ENCODE peak calls at places on chromosomes 1 and 21, in six cellular contexts. One of them, this sample, is unnamed.

GRCh38 chr1:179217943-179218507 is 11.5 kb downstream of the ABL2 start:
- DNase-seq in AG10803: peak; percentile 70
- DNase-seq in AG09319: peak; percentile 32
- DNase-seq in nephron progenitor cell: no peak
- DNase-seq in RWPE2: no peak
- DNase-seq in mammary epithelial cell: no peak
- DNase-seq in this sample: no peak

GRCh38 chr1:155005076-155005971 is 2.7 kb downstream of the ZBTB7B start:
- DNase-seq in mammary epithelial cell: no peak
- DNase-seq in nephron progenitor cell: no peak
- DNase-seq in AG09319: no peak
- DNase-seq in RWPE2: peak; percentile 82
- DNase-seq in AG10803: peak; percentile 56
- DNase-seq in this sample: no peak

GRCh38 chr1:45205000-45205909 is 1.1 kb downstream of the ZSWIM5 start:
- DNase-seq in nephron progenitor cell: peak; percentile 75
- DNase-seq in mammary epithelial cell: no peak
- DNase-seq in RWPE2: no peak
- DNase-seq in AG09319: no peak
- DNase-seq in AG10803: peak; percentile 9
- DNase-seq in this sample: no peak

GRCh38 chr1:3378411-3379208 is 75.9 kb upstream of the ARHGEF16 start:
- DNase-seq in AG09319: no peak
- DNase-seq in nephron progenitor cell: no peak
- DNase-seq in AG10803: no peak
- DNase-seq in mammary epithelial cell: no peak
- DNase-seq in RWPE2: no peak
- DNase-seq in this sample: no peak

GRCh38 chr1:30809514-30810263 is 52.1 kb upstream of the LAPTM5 start:
- DNase-seq in AG09319: no peak
- DNase-seq in AG10803: peak; percentile 72
- DNase-seq in RWPE2: no peak
- DNase-seq in mammary epithelial cell: peak; percentile 52
- DNase-seq in nephron progenitor cell: no peak
- DNase-seq in this sample: no peak

GRCh38 chr1:164733070-164733469 is 174.1 kb downstream of the PBX1 start:
- DNase-seq in AG09319: no peak
- DNase-seq in nephron progenitor cell: no peak
- DNase-seq in mammary epithelial cell: peak; percentile 71
- DNase-seq in RWPE2: no peak
- DNase-seq in AG10803: peak; percentile 63
- DNase-seq in this sample: no peak

GRCh38 chr1:28921286-28921869 is 7.0 kb downstream of the EPB41 start:
- DNase-seq in mammary epithelial cell: no peak
- DNase-seq in nephron progenitor cell: no peak
- DNase-seq in RWPE2: no peak
- DNase-seq in AG10803: no peak
- DNase-seq in AG09319: no peak
- DNase-seq in this sample: no peak

GRCh38 chr1:28668956-28669719 is 554 bp downstream of the GMEB1 start:
- DNase-seq in nephron progenitor cell: peak; percentile 56
- DNase-seq in mammary epithelial cell: no peak
- DNase-seq in AG10803: peak; percentile 70
- DNase-seq in AG09319: no peak
- DNase-seq in RWPE2: peak; percentile 67
- DNase-seq in this sample: peak; percentile 67

GRCh38 chr1:234154320-234155251 is 218.7 kb upstream of the COA6 start:
- DNase-seq in nephron progenitor cell: peak; percentile 30
- DNase-seq in RWPE2: no peak
- DNase-seq in AG10803: peak; percentile 77
- DNase-seq in mammary epithelial cell: peak; percentile 73
- DNase-seq in AG09319: peak; percentile 25
- DNase-seq in this sample: no peak

GRCh38 chr1:176567190-176567794 is 104.3 kb downstream of the PAPPA2 start:
- DNase-seq in RWPE2: no peak
- DNase-seq in nephron progenitor cell: no peak
- DNase-seq in AG09319: no peak
- DNase-seq in mammary epithelial cell: peak; percentile 49
- DNase-seq in AG10803: peak; percentile 61
- DNase-seq in this sample: no peak

GRCh38 chr1:235246022-235246948 is 81.7 kb downstream of the ARID4B start:
- DNase-seq in mammary epithelial cell: peak; percentile 14
- DNase-seq in RWPE2: no peak
- DNase-seq in AG09319: no peak
- DNase-seq in AG10803: no peak
- DNase-seq in nephron progenitor cell: no peak
- DNase-seq in this sample: no peak

GRCh38 chr21:41749286-41749685 is 17.6 kb downstream of the RIPK4 start:
- DNase-seq in nephron progenitor cell: no peak
- DNase-seq in AG09319: no peak
- DNase-seq in AG10803: no peak
- DNase-seq in mammary epithelial cell: no peak
- DNase-seq in RWPE2: no peak
- DNase-seq in this sample: no peak

GRCh38 chr1:67062412-67062811 is 8.5 kb upstream of the SLC35D1 start:
- DNase-seq in AG09319: no peak
- DNase-seq in nephron progenitor cell: no peak
- DNase-seq in RWPE2: no peak
- DNase-seq in AG10803: no peak
- DNase-seq in mammary epithelial cell: no peak
- DNase-seq in this sample: no peak

GRCh38 chr1:211813590-211813989 is 17.0 kb downstream of the LPGAT1 start:
- DNase-seq in nephron progenitor cell: no peak
- DNase-seq in AG10803: peak; percentile 57
- DNase-seq in RWPE2: no peak
- DNase-seq in AG09319: no peak
- DNase-seq in mammary epithelial cell: peak; percentile 58
- DNase-seq in this sample: no peak

GRCh38 chr21:26512664-26513063 is 60.4 kb downstream of the CYYR1 start:
- DNase-seq in RWPE2: no peak
- DNase-seq in AG10803: no peak
- DNase-seq in nephron progenitor cell: no peak
- DNase-seq in mammary epithelial cell: no peak
- DNase-seq in AG09319: no peak
- DNase-seq in this sample: no peak

GRCh38 chr1:224933584-224933983 is 4.1 kb downstream of the DNAH14 start:
- DNase-seq in mammary epithelial cell: no peak
- DNase-seq in RWPE2: no peak
- DNase-seq in AG10803: no peak
- DNase-seq in AG09319: no peak
- DNase-seq in nephron progenitor cell: no peak
- DNase-seq in this sample: no peak

GRCh38 chr1:35708179-35708891 is 10.3 kb downstream of the C1orf216 start:
- DNase-seq in mammary epithelial cell: no peak
- DNase-seq in RWPE2: no peak
- DNase-seq in AG09319: no peak
- DNase-seq in AG10803: no peak
- DNase-seq in nephron progenitor cell: no peak
- DNase-seq in this sample: no peak

GRCh38 chr1:25664800-25665199 is 48.2 kb downstream of the MAN1C1 start:
- DNase-seq in mammary epithelial cell: no peak
- DNase-seq in AG10803: no peak
- DNase-seq in RWPE2: no peak
- DNase-seq in nephron progenitor cell: no peak
- DNase-seq in AG09319: no peak
- DNase-seq in this sample: no peak

DNA sequence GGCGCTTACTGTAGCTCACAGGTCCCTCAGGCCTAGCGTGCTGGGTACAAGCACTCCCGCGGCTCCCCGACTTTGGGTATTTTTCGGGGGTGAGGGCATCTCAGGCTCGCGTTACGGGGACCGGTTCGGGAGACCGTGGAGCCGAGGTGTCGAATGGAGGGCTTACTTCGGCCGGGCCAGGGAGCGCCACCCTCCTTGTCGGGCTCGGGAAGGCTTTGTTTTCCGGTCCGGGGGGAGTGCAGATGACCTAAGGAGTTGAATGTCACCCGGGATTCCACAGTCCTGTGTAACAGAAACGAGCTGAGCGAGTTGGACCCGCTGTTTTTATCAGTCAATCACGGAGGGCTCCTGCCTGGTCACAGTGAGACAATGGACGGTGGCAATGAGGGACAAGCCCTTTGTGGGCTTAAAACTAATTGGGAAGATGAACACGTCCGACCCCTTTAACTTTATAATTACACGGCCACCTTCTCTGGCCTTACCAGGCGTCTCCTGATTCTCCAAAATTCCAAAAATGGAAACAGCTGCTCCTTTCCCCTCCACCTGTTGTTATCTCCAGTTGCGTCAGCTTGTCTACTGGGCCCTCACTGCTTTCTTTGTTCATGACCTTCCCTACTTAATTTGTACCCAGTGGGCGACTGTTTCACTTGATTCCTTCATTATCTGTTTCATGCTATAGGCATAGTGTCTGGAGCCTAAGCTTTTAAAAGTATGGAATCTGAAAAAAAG is 912 bp upstream of the TRIM45 start:
- DNase-seq in AG10803: no peak
- DNase-seq in nephron progenitor cell: no peak
- DNase-seq in AG09319: no peak
- DNase-seq in mammary epithelial cell: no peak
- DNase-seq in RWPE2: no peak
- DNase-seq in this sample: no peak
- TF ChIP-seq CTCF in AG10803: no peak
- TF ChIP-seq CTCF in nephron progenitor cell: no peak
- TF ChIP-seq CTCF in AG09319: no peak
- TF ChIP-seq CTCF in mammary epithelial cell: no peak
- TF ChIP-seq CTCF in RWPE2: peak; percentile 59
- TF ChIP-seq CTCF in this sample: no peak

DNA sequence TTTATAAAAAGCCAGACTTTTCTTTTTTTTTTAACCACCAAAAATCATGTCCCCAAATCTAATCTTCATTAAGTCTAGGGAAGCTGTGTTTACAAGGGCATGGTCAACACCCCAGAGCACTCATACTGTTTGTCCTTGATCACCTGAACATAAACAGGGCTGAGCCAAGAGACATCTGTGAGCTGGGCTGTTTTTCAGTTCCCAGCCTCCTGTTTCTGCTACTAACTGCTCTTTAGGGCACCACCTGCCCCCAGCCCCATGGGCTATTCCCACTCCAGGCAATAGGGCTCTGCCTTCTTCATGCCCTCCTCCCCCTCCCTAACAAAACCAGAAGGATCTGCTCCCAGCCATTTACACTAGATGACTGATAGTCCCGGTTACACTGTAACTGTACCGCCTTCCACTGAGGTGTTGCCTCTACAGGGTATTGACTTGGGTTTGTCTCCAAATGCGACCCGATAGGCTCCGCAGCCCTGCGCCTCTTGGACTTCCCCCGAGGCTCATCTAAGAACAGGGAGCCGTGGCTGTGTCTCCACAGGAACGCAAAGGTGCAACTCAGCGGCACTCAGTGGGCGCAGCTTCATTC is 11.7 kb upstream of the SLC26A9 start:
- DNase-seq in mammary epithelial cell: no peak
- DNase-seq in nephron progenitor cell: no peak
- DNase-seq in AG09319: no peak
- DNase-seq in AG10803: no peak
- DNase-seq in RWPE2: no peak
- DNase-seq in this sample: no peak
- TF ChIP-seq CTCF in mammary epithelial cell: no peak
- TF ChIP-seq CTCF in nephron progenitor cell: no peak
- TF ChIP-seq CTCF in AG09319: no peak
- TF ChIP-seq CTCF in AG10803: no peak
- TF ChIP-seq CTCF in RWPE2: no peak
- TF ChIP-seq CTCF in this sample: no peak

DNA sequence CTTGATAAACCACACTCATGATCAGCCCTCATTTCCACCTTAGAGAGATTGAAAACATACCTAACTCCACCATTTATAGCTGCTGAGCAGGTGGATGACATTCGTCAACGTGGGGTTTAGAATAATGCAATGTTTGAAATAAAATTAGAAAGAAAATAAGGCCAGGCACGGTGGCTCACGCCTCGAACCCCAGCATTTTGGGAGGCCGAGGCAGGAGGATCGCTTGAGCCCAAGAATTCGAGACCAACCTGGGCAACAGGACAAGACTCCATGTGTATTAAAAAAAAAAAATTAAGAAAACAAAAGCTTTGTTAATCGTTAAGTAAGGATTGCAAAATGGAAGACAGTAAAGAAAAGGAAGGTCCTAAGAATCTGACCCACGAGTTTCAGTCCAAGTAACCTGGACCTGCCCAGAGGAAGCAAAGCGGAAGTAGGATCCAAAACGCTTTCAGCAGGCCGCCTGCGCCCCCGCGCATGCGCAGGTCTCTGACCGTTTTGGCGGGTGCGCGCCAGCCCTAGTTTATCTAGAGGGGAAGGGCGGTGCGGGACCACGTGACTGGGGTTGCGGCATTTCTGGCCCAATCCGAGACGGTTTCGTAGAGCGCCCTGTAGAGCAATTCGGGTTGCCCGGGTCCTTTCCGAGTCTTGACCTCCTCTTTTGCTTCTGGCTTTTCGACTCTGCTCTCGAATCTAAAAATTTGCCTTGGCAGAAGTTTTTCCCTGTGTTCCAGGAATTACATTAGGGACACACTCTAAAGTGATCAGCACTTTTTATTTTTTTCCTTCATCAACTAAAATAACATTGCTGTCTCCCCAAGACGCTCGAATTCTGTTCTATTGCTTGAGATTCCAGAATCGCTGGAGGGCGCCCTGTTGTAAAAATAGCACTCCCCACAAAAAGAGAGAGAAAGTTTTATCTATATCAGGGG is 22.5 kb downstream of the ANP32E start:
- DNase-seq in AG09319: peak; percentile 76
- DNase-seq in RWPE2: peak; percentile 91
- DNase-seq in AG10803: peak; percentile 93
- DNase-seq in nephron progenitor cell: peak; percentile 84
- DNase-seq in mammary epithelial cell: peak; percentile 79
- DNase-seq in this sample: peak; percentile 77
- TF ChIP-seq CTCF in AG09319: peak; percentile 43
- TF ChIP-seq CTCF in RWPE2: peak; percentile 39
- TF ChIP-seq CTCF in AG10803: peak; percentile 47
- TF ChIP-seq CTCF in nephron progenitor cell: no peak
- TF ChIP-seq CTCF in mammary epithelial cell: peak; percentile 41
- TF ChIP-seq CTCF in this sample: no peak

DNA sequence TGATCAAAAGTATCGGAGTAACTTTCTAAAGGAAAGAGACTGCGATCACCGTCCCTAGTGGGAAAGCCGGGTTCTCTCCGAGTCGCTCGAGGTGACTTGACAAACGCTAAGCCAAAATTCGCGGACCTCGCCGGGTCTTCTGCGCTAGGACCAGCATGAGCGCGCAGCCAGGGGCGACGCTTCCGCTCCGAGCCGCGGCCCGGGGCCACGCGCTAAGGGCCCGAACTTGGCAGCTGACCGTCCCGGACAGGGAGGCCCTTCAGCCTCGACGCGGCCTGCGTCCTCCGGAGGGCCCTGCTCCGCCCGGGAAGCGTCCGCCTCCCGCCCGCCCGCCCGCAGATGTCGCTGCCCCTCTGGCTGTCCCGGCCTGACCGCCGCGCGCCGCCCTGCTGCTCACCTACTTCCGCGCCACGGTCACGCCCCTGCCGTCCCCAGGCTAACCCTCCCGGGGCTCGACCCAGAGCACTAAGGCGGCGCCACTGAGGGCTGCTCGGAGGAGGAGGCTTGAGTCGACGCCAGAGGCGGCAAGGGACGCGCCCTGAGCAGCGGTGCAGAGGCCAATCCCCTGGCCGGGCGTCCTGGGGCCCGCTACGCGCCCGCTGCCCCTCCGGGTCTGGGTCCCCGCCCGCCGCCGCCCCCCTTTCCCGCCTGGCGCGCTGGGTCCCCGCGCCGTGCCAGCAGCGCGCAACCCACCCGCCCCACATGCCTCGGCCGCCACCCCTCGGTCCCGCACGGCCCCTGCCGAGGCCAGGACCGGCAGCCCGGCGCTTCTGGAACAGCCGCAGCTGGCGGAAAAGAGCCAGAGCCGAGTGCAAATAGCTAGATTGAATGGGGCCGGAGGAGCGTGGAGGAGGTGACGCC is 896 bp upstream of the DUSP10 start:
- DNase-seq in nephron progenitor cell: peak; percentile 73
- DNase-seq in RWPE2: peak; percentile 58
- DNase-seq in mammary epithelial cell: peak; percentile 86
- DNase-seq in AG10803: peak; percentile 84
- DNase-seq in AG09319: peak; percentile 43
- DNase-seq in this sample: peak; percentile 82
- TF ChIP-seq CTCF in nephron progenitor cell: no peak
- TF ChIP-seq CTCF in RWPE2: peak; percentile 48
- TF ChIP-seq CTCF in mammary epithelial cell: peak; percentile 36
- TF ChIP-seq CTCF in AG10803: peak; percentile 14
- TF ChIP-seq CTCF in AG09319: peak; percentile 10
- TF ChIP-seq CTCF in this sample: no peak